ENCODE peak calls at places on chromosomes 6 and 20, in ten cellular contexts. G, U, E, M, X, I, J, B, R and Z are unnamed samples.

GRCh38 chr6:30441171-30441570 is 48.1 kb upstream of the HLA-E start:
- DNase-seq in X (no peak), I (no peak), G (no peak), J (no peak), M (no peak), R (no peak), B (no peak), E (no peak), U (no peak), Z (no peak)

GRCh38 chr6:169251822-169252804 is 1.5 kb downstream of the THBS2 start:
- DNase-seq in G (peak; percentile 17), U (no peak), X (no peak), J (no peak), B (peak; percentile 40), I (no peak), M (no peak), E (no peak), R (no peak), Z (peak; percentile 61)

GRCh38 chr6:156589281-156589680 is 187.9 kb upstream of the ARID1B start:
- DNase-seq in X (no peak), U (no peak), M (no peak), R (no peak), B (no peak), G (no peak), I (no peak), J (peak; percentile 17), E (no peak), Z (no peak)

GRCh38 chr6:64703922-64704321 is 1003.1 kb downstream of the EYS start:
- DNase-seq in U (no peak), J (no peak), M (no peak), G (no peak), I (no peak), E (no peak), B (no peak), R (no peak), X (no peak), Z (no peak)

GRCh38 chr20:56693217-56693616 is 64.1 kb downstream of the TFAP2C start:
- DNase-seq in I (no peak), E (no peak), G (no peak), U (no peak), J (no peak), X (no peak), B (no peak), R (no peak), M (no peak), Z (no peak)

GRCh38 chr20:34475979-34476736 is 40.1 kb upstream of the DYNLRB1 start:
- DNase-seq in R (peak; percentile 44), U (no peak), M (no peak), G (peak; percentile 65), E (no peak), I (no peak), B (no peak), J (no peak), X (peak; percentile 81), Z (peak; percentile 60)

GRCh38 chr6:57221191-57221935 is 744 bp downstream of the RAB23 start:
- DNase-seq in X (peak; percentile 84), R (peak; percentile 62), B (peak; percentile 77), U (no peak), E (peak; percentile 86), I (peak; percentile 54), M (peak; percentile 22), J (peak; percentile 92), G (peak; percentile 44), Z (peak; percentile 92)

GRCh38 chr6:11975353-11975977 is 36.6 kb upstream of the HIVEP1 start:
- DNase-seq in X (no peak), I (no peak), E (no peak), B (no peak), M (no peak), G (peak; percentile 28), R (peak; percentile 55), J (no peak), U (peak; percentile 90), Z (no peak)

GRCh38 chr6:159692303-159693127 is 526 bp downstream of the SOD2 start:
- DNase-seq in J (peak; percentile 90), G (peak; percentile 62), X (peak; percentile 60), M (no peak), R (peak; percentile 71), I (no peak), B (peak; percentile 78), E (peak; percentile 80), U (no peak), Z (peak; percentile 51)

GRCh38 chr6:159691963-159692287 is 1.1 kb downstream of the SOD2 start:
- DNase-seq in J (peak; percentile 80), E (no peak), R (no peak), G (no peak), B (no peak), X (no peak), U (no peak), M (no peak), I (no peak), Z (peak; percentile 16)

GRCh38 chr6:159693128-159693893 is at the start of gene SOD2:
- DNase-seq in U (peak; percentile 81), J (peak; percentile 97), M (no peak), X (peak; percentile 93), I (peak; percentile 61), G (peak; percentile 89), R (peak; percentile 90), E (peak; percentile 93), B (peak; percentile 90), Z (peak; percentile 90)

GRCh38 chr6:159695984-159696383 is 2.9 kb upstream of the SOD2 start:
- DNase-seq in I (no peak), U (no peak), M (no peak), J (no peak), G (no peak), X (no peak), B (no peak), R (no peak), E (no peak), Z (no peak)

DNA sequence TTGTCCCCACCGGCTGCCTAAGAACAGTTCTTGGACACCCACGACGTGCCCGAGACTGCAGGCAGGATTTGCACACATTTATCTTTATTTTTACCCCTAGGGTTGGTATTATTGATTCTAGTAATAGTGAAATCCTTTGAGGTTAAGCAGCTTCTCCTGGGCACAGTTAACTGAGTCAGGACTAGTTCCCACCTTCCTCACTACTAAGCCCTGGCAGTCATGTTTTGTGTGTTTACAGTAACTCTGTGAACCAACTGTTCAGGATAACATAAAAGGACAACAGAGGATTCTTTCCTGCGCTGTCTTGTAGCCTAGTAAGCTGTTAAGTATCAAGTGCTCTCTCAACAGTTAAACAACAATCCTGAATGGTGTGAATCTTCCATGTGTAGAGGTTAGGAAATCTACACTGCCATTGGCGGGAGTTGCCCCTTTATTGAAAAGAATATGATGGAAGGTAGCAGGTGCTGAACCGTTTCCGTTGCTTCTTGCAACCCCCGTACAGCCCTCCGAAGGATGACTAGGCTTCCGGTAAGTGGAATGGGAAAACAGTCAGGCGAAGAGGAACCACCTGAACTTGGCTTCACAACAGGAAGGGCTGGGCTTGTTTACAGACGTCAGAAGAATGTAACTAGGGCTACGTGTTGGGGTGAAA is 979 bp upstream of the SOD2 start:
- DNase-seq in X (no peak), M (no peak), G (peak; percentile 52), R (peak; percentile 71), B (no peak), I (no peak), E (peak; percentile 85), U (peak; percentile 81), J (no peak), Z (peak; percentile 42)
- TF ChIP-seq POLR2AphosphoS5 in X (no peak), M (no peak), G (peak; percentile 83), R (peak; percentile 70), B (peak; percentile 8), I (no peak), E (peak; percentile 55), U (peak; percentile 64), J (peak; percentile 67), Z (no peak)

GRCh38 chr20:41336711-41337492 is 3.7 kb upstream of the LPIN3 start:
- DNase-seq in I (no peak), U (no peak), X (no peak), B (no peak), J (no peak), M (no peak), R (no peak), E (no peak), G (no peak), Z (no peak)

GRCh38 chr20:41342474-41343464 is 2.1 kb downstream of the LPIN3 start:
- DNase-seq in E (peak; percentile 41), G (no peak), M (no peak), J (no peak), B (no peak), I (no peak), U (no peak), R (peak; percentile 24), X (no peak), Z (no peak)

GRCh38 chr20:41335591-41335990 is 5.0 kb upstream of the LPIN3 start:
- DNase-seq in B (no peak), G (no peak), U (no peak), E (no peak), I (no peak), X (no peak), J (no peak), M (no peak), R (no peak), Z (no peak)

GRCh38 chr20:41340327-41341055 is at the start of gene LPIN3:
- DNase-seq in X (peak; percentile 84), M (no peak), U (no peak), J (peak; percentile 96), G (peak; percentile 94), R (peak; percentile 95), B (peak; percentile 94), I (peak; percentile 84), E (peak; percentile 94), Z (peak; percentile 94)

GRCh38 chr20:41339957-41340326 is 679 bp upstream of the LPIN3 start:
- DNase-seq in G (peak; percentile 96), I (peak; percentile 76), E (peak; percentile 90), J (peak; percentile 96), R (peak; percentile 95), X (peak; percentile 87), M (no peak), B (peak; percentile 92), U (peak; percentile 37), Z (peak; percentile 97)
- TF ChIP-seq POLR2AphosphoS5 in G (peak; percentile 82), I (no peak), E (no peak), J (peak; percentile 59), R (no peak), X (no peak), M (no peak), B (peak; percentile 64), U (no peak), Z (no peak)

DNA sequence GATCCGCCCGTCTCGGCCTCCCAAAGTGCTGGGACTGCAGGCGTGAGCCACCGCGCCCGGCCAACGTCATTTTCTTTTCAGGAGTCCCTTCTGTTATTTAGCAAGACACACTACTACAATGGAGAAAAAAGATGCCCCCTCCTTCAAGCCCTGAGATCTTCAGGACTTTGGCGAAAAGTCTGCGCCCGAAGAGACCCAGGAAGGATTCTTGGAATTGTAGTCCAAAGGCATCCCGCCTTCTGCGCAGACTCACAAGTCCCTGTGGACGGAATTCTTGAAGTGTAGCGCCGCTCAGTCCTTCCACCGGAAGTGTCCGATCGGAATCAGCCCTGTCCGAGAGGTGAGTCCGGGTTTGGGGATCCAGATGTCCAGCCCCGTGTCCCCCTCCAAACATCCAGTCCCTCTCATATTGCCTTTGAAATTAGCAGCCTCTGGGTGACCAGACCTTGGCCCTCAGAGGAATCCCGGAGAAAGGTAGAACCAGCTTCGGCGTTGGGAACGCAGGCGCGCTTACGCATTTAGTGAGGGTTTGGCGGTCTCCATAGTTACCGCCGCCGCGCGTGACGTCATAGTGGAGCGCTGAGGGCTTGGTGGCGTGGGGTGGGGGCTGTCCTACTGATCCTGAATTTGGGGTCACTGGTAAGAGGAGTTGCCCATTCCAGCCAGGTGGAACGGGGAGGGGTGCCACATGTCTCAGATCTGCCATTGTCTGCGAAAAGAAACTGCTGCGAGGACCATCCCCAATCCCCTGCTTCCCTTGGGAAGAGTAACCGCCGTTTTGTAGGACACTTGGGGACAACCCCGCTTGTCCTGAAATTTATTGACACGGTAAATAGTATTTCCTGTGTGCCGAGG is 490 bp downstream of the ZNF165 start:
- DNase-seq in M (peak; percentile 92), J (peak; percentile 99), E (peak; percentile 97), U (peak; percentile 96), R (peak; percentile 95), B (peak; percentile 96), G (peak; percentile 95), X (peak; percentile 87), I (peak; percentile 97), Z (peak; percentile 97)
- TF ChIP-seq POLR2AphosphoS5 in M (peak; percentile 60), J (peak; percentile 94), E (peak; percentile 65), U (peak; percentile 66), R (peak; percentile 58), B (no peak), G (peak; percentile 93), X (peak; percentile 51), I (peak; percentile 54), Z (peak; percentile 15)

DNA sequence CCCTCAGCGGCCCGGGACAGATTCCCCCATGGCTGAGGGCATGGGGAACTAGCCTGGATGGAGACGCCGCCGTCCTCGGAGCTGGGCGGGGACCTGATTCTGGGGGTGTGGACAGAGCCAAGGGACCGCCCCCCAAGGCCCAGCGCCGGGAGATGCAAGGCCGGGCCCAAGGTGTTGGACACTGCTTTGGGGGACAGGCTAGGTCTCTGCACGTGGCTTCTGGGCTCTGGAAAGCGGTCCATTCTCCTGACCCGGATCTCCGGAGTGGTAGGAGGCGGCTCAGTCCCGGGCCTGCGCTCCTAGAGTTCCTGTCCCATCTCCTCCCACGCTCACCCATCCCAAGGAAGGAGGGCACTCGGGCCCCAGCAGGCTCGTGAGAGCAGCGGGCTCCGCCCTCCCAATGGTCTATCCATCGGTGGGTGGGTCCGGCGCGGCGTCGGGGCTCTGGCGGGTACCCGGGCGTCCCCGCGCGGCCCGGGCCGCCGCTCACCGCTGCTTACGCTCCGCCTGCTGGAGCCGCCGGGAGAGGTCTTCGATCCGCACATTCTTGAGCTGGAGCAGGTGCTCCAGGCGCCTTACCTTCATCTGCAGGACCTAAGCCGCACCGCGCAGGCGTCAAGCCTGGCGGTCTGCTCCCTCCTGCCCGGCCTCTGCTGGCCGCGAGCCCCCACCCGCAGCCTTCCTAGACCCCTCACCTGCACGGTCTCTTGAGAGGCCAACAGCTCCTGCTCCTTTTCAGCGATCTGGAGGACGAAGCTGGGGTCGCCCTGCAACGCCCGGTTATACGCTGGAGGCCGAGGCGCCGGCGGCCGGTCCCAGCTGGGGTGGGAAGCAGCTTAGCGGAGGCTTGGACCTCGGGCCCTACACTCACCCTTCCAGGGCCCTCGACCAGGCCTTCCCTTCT is 3.3 kb downstream of the SPEF1 start:
- DNase-seq in I (no peak), E (peak; percentile 90), B (no peak), R (peak; percentile 69), G (peak; percentile 62), U (no peak), M (no peak), X (peak; percentile 90), J (peak; percentile 93), Z (peak; percentile 85)
- TF ChIP-seq POLR2AphosphoS5 in I (no peak), E (no peak), B (no peak), R (no peak), G (no peak), U (no peak), M (no peak), X (no peak), J (no peak), Z (peak; percentile 82)